ENCODE peak calls at places on chromosomes 5 and 9, in six cellular contexts. G is neural progenitor cell, D is GM06990, S is AG04450, U is WERI-Rb-1, N is spleen. C is an unnamed sample.

GRCh38 chr5:169691473-169691872 is 54.4 kb downstream of the DOCK2 start:
- DNase-seq in G (no peak), D (no peak), S (no peak), U (no peak), N (no peak), C (no peak)

GRCh38 chr9:8880031-8880430 is 1080.5 kb upstream of the DMAC1 start:
- DNase-seq in G (no peak), D (no peak), S (no peak), U (no peak), N (no peak), C (no peak)

GRCh38 chr5:17720070-17720469 is 85.8 kb downstream of the TAF11L14 start:
- DNase-seq in G (no peak), D (no peak), S (no peak), U (no peak), N (no peak), C (no peak)

GRCh38 chr9:78358329-78359051 is 61.6 kb downstream of the PSAT1 start:
- DNase-seq in G (no peak), D (no peak), S (no peak), U (no peak), N (no peak), C (no peak)

GRCh38 chr9:129617167-129617566 is 3.7 kb downstream of the C9orf50 start:
- DNase-seq in G (peak), D (no peak), S (peak), U (peak), N (no peak), C (no peak)

GRCh38 chr9:105067895-105068580 is 140.1 kb upstream of the ABCA1 start:
- DNase-seq in G (no peak), D (no peak), S (no peak), U (no peak), N (no peak), C (no peak)

GRCh38 chr5:180159756-180160155 is 49.3 kb downstream of the RASGEF1C start:
- DNase-seq in G (no peak), D (no peak), S (no peak), U (no peak), N (no peak), C (no peak)

GRCh38 chr5:149831492-149831891 is 101.4 kb downstream of the PPARGC1B start:
- DNase-seq in G (no peak), D (peak), S (no peak), U (no peak), N (peak), C (no peak)

GRCh38 chr9:121730188-121730587 is 78.8 kb downstream of the DAB2IP start:
- DNase-seq in G (no peak), D (no peak), S (no peak), U (no peak), N (no peak), C (no peak)

GRCh38 chr5:159581502-159582249 is 251.4 kb upstream of the IL12B start:
- DNase-seq in G (no peak), D (no peak), S (peak), U (no peak), N (no peak), C (no peak)

GRCh38 chr9:71761938-71762353 is 6.4 kb downstream of the CEMIP2 start:
- DNase-seq in G (no peak), D (no peak), S (no peak), U (no peak), N (no peak), C (no peak)

GRCh38 chr5:28014779-28015178 is 976.4 kb upstream of the CDH9 start:
- DNase-seq in G (no peak), D (no peak), S (no peak), U (peak), N (no peak), C (no peak)

GRCh38 chr5:157828031-157828948 is 30.7 kb downstream of the CLINT1 start:
- DNase-seq in G (no peak), D (no peak), S (no peak), U (no peak), N (no peak), C (no peak)

GRCh38 chr5:100232730-100233129 is 302.4 kb upstream of the FAM174A start:
- DNase-seq in G (no peak), D (no peak), S (no peak), U (no peak), N (no peak), C (no peak)

GRCh38 chr5:53943938-53944337 is 366.4 kb downstream of the ARL15 start:
- DNase-seq in G (no peak), D (no peak), S (no peak), U (no peak), N (no peak), C (no peak)

GRCh38 chr5:172321593-172321992 is 38.0 kb upstream of the UBTD2 start:
- DNase-seq in G (no peak), D (peak), S (no peak), U (no peak), N (no peak), C (no peak)

GRCh38 chr5:133754575-133755169 is 142.3 kb upstream of the FSTL4 start:
- DNase-seq in G (peak), D (no peak), S (no peak), U (peak), N (no peak), C (peak)

GRCh38 chr9:89452561-89452960 is 45.4 kb downstream of the SEMA4D start:
- DNase-seq in G (no peak), D (no peak), S (no peak), U (peak), N (peak), C (no peak)

GRCh38 chr5:133848306-133848924 is 120.0 kb downstream of the C5orf15 start:
- DNase-seq in G (no peak), D (no peak), S (no peak), U (no peak), N (no peak), C (no peak)

GRCh38 chr5:153147891-153148623 is 342.4 kb upstream of the GRIA1 start:
- DNase-seq in G (peak), D (no peak), S (no peak), U (peak), N (no peak), C (peak)

GRCh38 chr9:116163293-116164055 is 9.9 kb downstream of the PAPPA start:
- DNase-seq in G (peak), D (no peak), S (no peak), U (no peak), N (no peak), C (no peak)

GRCh38 chr9:87579761-87580626 is 82.3 kb downstream of the DAPK1 start:
- DNase-seq in G (no peak), D (no peak), S (no peak), U (no peak), N (no peak), C (no peak)

GRCh38 chr9:137320555-137321384 is 18.7 kb upstream of the NRARP start:
- DNase-seq in G (no peak), D (peak), S (no peak), U (no peak), N (peak), C (peak)

GRCh38 chr5:11851965-11852745 is 52.1 kb downstream of the CTNND2 start:
- DNase-seq in G (peak), D (no peak), S (no peak), U (no peak), N (no peak), C (no peak)

GRCh38 chr5:54725391-54726280 is 208.1 kb downstream of the SNX18 start:
- DNase-seq in G (no peak), D (no peak), S (no peak), U (no peak), N (no peak), C (no peak)

GRCh38 chr9:30197954-30198353 is 2186.5 kb upstream of the ACO1 start:
- DNase-seq in G (peak), D (no peak), S (no peak), U (no peak), N (no peak), C (no peak)

GRCh38 chr9:92439921-92440750 is 15.9 kb upstream of the OMD start:
- DNase-seq in G (no peak), D (no peak), S (no peak), U (no peak), N (no peak), C (no peak)

GRCh38 chr5:100902406-100903035 is 561 bp downstream of the ST8SIA4 start:
- DNase-seq in G (peak), D (no peak), S (no peak), U (no peak), N (peak), C (no peak)

GRCh38 chr5:168467755-168468280 is 18.5 kb upstream of the RARS1 start:
- DNase-seq in G (no peak), D (no peak), S (no peak), U (peak), N (peak), C (peak)

GRCh38 chr5:164573397-164573796 is 1068.0 kb downstream of the MAT2B start:
- DNase-seq in G (no peak), D (no peak), S (no peak), U (no peak), N (no peak), C (no peak)

GRCh38 chr9:135890896-135891631 is 16.3 kb downstream of the CAMSAP1 start:
- DNase-seq in G (no peak), D (no peak), S (no peak), U (no peak), N (no peak), C (no peak)

DNA sequence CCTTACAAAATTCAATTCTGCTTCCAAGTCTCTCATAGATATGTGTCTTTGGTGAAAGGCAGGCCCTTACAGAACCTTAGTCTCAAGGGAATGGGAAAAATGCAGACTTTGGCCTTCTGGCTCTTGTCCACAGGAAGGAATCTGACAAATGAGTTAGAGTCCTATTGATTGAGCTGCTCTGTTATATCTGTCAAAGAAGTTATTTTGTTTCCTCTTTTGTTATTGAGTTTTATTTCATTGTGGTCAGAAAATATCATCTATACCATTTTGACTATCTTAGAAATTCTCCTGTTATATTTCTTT is 74.5 kb upstream of the RASGRF2 start:
- DNase-seq in G (no peak), D (no peak), S (no peak), U (no peak), N (no peak), C (no peak)
- TF ChIP-seq CTCF in G (no peak), D (no peak), S (no peak), U (no peak), N (no peak), C (no peak)

DNA sequence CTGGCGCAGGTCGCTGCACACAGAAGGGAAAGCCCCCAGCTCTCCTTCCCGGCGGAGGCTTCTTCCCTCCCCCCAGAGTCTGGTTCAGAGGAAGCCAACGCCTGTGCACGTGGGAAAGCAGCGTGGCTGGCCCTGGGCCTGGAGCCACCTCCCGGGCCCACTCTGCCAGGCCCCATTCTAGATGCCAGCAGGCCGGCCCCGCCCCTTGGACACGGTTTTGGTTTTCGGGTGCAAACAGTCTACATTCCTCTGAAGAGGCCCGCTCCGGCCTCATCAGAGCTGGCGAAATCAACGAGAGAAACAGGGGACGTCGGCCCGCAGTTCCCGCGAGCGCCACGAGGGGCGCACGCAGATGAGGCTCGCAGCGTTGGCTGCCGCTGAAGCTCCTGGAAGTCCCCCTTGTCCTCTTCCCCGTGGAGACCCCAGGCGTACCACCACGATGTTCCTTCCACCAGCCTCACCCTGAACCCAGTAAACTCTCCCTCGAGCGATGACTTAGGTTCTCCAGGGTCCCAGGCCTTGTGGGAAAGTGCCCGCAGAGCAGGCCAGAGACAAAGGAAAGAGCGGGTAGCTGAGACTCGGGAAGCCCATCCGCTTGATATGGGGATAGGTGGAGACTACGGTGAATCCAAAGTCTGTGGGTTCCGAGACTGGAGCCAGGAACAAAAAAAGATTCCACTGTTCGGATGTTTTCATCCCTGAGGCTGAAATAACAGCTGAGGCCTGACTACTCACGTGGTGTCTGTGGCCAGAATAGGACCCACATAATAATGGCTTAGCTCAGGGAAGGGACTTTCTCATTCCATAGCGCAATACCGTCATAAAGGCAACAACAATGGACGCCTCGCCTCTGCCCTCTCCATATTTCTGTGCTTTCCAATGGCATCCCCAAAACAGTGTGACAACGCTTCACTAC is 64.2 kb downstream of the KLF4 start:
- DNase-seq in G (peak), D (peak), S (no peak), U (peak), N (peak), C (peak)
- TF ChIP-seq CTCF in G (peak), D (peak), S (peak), U (peak), N (peak), C (peak)

GRCh38 chr9:85258823-85259370 is 482.9 kb downstream of the AGTPBP1 start:
- DNase-seq in G (peak), D (peak), S (no peak), U (peak), N (no peak), C (peak)
- TF ChIP-seq CTCF in G (peak), D (peak), S (no peak), U (peak), N (peak), C (peak)

DNA sequence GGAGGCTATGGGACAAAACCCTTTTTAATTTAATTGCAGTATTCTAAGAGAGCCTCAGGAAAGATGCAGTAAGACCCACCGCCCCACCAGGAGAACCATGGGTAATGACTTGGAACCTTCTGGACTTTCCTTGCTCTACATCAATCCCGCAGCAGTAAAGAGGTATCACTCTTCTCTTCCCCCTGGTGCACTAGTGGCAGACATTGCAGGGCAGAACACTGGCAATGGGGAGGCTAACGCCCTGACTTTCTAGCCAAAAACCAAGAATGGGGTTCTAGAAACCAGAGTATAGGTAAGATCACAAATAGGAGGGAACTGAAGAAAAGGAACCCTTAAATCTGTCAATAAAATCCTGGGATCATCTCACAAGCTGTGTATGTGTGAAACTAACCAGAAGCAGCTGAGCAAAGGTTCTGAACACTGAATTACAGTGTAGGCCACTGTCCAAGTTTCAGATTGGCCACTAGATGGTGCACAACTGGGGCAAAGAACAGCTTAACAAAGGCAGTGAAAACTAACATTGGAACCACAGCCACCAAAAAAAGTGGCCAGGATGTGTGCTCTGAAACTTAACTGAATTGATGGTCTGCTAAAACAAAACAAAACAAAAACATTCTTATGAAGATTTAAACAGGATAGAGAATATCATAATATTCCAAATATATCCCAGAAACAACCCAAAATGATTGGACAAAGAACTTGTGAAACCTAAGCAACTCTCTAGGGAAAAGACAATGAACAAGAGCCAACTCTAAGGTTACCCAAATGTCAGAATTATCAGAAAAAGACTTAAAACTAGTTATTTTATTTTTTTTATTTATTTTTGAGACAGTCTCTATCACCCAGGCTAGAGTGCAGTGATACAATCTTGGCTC is 6.6 kb upstream of the FAM151B start:
- DNase-seq in G (peak), D (no peak), S (no peak), U (peak), N (no peak), C (peak)
- TF ChIP-seq CTCF in G (peak), D (peak), S (peak), U (peak), N (peak), C (peak)

DNA sequence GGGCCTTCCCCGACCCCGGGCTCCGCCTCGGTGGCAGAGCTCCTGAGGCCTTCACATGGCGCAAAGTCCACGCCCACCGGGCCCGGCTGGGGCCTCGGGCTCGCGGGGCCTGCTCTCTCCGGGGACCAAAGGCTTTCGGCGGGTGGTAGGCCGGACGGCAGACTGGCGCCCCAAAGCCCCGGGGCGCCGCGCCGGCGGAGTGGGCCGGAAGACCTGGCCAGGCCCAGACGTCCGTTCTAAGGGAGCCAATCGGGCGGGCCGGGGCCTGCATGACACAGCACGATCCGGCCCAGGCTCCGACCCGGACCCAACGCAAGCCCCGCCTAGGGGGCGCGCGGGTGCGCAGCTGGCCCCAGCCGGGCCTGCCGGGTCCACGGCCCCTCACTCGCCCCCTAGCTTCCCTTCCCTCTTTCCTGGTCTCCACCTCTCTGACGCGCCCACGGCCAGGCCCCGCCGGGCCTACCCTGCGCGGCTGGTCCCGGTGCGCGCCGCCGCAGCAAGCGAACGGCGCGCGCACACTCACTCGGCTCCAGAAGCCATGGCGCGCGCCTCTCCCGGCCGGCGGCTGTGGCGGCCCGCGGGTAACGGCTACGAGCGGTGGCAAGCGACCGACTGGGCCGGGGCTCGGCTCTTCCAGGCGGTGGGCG is 488 bp downstream of the VCP start:
- DNase-seq in G (peak), D (peak), S (peak), U (peak), N (peak), C (peak)
- TF ChIP-seq CTCF in G (peak), D (peak), S (peak), U (peak), N (peak), C (no peak)

GRCh38 chr9:19631181-19631580 is 157.7 kb downstream of the SLC24A2 start:
- DNase-seq in G (no peak), D (no peak), S (no peak), U (no peak), N (no peak), C (no peak)

GRCh38 chr9:19630762-19631161 is 158.1 kb downstream of the SLC24A2 start:
- DNase-seq in G (no peak), D (no peak), S (no peak), U (no peak), N (no peak), C (no peak)

GRCh38 chr9:19634881-19635280 is 154.0 kb downstream of the SLC24A2 start:
- DNase-seq in G (no peak), D (no peak), S (no peak), U (no peak), N (no peak), C (no peak)

DNA sequence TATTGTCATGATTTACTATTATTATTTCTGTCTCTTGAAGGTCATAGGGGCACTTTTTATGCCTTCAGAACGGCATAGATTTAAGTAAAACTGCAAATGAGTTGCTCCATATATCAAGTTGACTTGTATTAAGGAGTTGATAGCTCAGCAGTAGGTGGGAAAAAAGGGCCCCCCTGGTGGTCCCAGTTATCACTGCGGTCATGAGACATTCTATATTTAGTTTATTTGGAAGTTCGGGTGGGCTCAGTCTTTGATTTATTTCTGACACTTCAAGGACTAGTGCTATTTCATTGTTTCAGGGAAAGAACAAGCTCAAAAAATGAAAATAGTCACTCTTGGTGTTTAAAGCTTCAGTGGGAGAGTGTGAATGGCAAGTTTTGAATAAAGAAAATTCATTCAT is 159.3 kb downstream of the SLC24A2 start:
- DNase-seq in G (peak), D (no peak), S (no peak), U (peak), N (no peak), C (peak)
- TF ChIP-seq CTCF in G (peak), D (no peak), S (no peak), U (no peak), N (no peak), C (peak)

DNA sequence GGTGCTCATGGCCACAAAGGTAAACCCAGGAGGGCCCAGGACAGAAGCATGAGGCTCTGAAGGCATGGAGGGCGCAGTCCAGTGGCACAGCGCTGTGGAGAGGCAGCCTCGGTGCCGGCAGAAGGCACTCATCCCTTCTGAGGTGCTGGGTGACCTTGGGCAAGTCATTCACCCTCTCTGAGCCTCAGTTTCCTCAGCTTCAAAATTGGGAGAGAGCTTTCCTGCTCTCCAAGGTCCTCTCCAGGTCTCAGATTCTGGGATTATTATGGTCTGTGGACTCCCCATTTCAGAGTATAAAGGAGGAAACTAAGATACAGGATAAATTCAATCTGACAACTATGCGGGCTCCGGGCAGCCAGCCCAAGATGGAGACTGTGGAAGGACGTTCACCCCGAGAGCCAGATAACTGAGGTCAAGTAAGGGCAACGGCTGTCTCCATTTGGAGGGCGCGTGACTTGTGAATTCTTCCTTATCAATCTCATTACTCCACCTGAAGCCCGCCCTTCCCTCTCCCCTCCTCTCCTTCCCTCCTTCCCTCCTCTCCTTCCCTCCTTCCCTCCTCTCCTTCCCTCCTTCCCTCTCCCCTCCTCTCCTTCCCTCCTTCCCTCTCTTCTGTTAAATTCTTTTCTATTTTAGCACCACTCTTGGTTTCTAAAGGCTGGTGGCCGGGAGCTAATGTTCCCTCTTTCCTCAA is 58.1 kb downstream of the LRSAM1 start:
- DNase-seq in G (no peak), D (no peak), S (no peak), U (no peak), N (no peak), C (no peak)
- TF ChIP-seq CTCF in G (no peak), D (no peak), S (no peak), U (no peak), N (no peak), C (no peak)

C was measured in glutamatergic neuron.